ENCODE peak calls at places on chromosomes 6 and 20, in four cellular contexts. H is right atrium auricular region, U is GM06990, C is heart left ventricle. B is an unnamed sample.

GRCh38 chr6:114659513-114659912 is 316.7 kb upstream of the HS3ST5 start:
- DNase-seq in H (no peak), U (no peak), C (no peak), B (no peak)

GRCh38 chr6:12490904-12491571 is 200.9 kb downstream of the EDN1 start:
- DNase-seq in H (no peak), U (no peak), C (no peak), B (no peak)

GRCh38 chr6:52925042-52925441 is 15.5 kb upstream of the GSTA3 start:
- DNase-seq in H (no peak), U (no peak), C (no peak), B (no peak)

GRCh38 chr6:21213492-21213891 is 380.1 kb upstream of the SOX4 start:
- DNase-seq in H (no peak), U (peak; percentile 67), C (no peak), B (no peak)

GRCh38 chr20:61538481-61539265 is 286.6 kb downstream of the CDH4 start:
- DNase-seq in H (no peak), U (no peak), C (no peak), B (no peak)

GRCh38 chr20:37386505-37387201 is 40.7 kb downstream of the SRC start:
- DNase-seq in H (no peak), U (no peak), C (no peak), B (no peak)

GRCh38 chr6:56043076-56043475 is 167.7 kb upstream of the BMP5 start:
- DNase-seq in H (no peak), U (no peak), C (no peak), B (no peak)

GRCh38 chr6:157063176-157063934 is 260.0 kb downstream of the TMEM242 start:
- DNase-seq in H (no peak), U (no peak), C (no peak), B (no peak)

GRCh38 chr6:30685157-30685976 is 1.1 kb downstream of the PPP1R18 start:
- DNase-seq in H (no peak), U (peak; percentile 38), C (no peak), B (no peak)

GRCh38 chr20:47676219-47676721 is 109.0 kb downstream of the SULF2 start:
- DNase-seq in H (no peak), U (no peak), C (no peak), B (no peak)

GRCh38 chr6:11890849-11891248 is 112.2 kb upstream of the ADTRP start:
- DNase-seq in H (no peak), U (no peak), C (no peak), B (no peak)

GRCh38 chr6:10692965-10693538 is 1.4 kb downstream of the C6orf52 start:
- DNase-seq in H (no peak), U (no peak), C (no peak), B (no peak)

GRCh38 chr20:39105551-39105950 is 143.4 kb downstream of the DHX35 start:
- DNase-seq in H (no peak), U (no peak), C (no peak), B (no peak)

GRCh38 chr6:47478233-47479155 is 905 bp downstream of the CD2AP start:
- DNase-seq in H (no peak), U (no peak), C (no peak), B (no peak)

GRCh38 chr6:10617008-10617696 is 77.3 kb downstream of the C6orf52 start:
- DNase-seq in H (no peak), U (no peak), C (peak; percentile 57), B (no peak)

GRCh38 chr6:85450578-85450884 is 648 bp downstream of the NT5E start:
- DNase-seq in H (no peak), U (no peak), C (no peak), B (no peak)

GRCh38 chr6:141641406-141641805 is 491.3 kb upstream of the GJE1 start:
- DNase-seq in H (no peak), U (no peak), C (no peak), B (no peak)

GRCh38 chr20:3171391-3172125 is 1.8 kb downstream of the LZTS3 start:
- DNase-seq in H (no peak), U (no peak), C (no peak), B (no peak)

GRCh38 chr6:27867051-27867940 is 44.9 kb downstream of the OR2B2 start:
- DNase-seq in H (peak; percentile 72), U (peak; percentile 95), C (peak; percentile 51), B (no peak)

GRCh38 chr6:43846556-43846955 is 76.5 kb downstream of the VEGFA start:
- DNase-seq in H (no peak), U (no peak), C (no peak), B (no peak)

GRCh38 chr6:87588756-87589407 is 905 bp downstream of the RARS2 start:
- DNase-seq in H (no peak), U (no peak), C (no peak), B (no peak)

GRCh38 chr6:33670971-33671370 is 40.5 kb downstream of the UQCC2 start:
- DNase-seq in H (no peak), U (no peak), C (no peak), B (no peak)

GRCh38 chr6:136684483-136684882 is 107.8 kb downstream of the MAP3K5 start:
- DNase-seq in H (no peak), U (no peak), C (peak; percentile 29), B (no peak)

GRCh38 chr6:118188561-118188960 is 281.5 kb downstream of the SLC35F1 start:
- DNase-seq in H (no peak), U (no peak), C (no peak), B (no peak)

GRCh38 chr6:38806271-38806670 is 91.2 kb downstream of the DNAH8 start:
- DNase-seq in H (no peak), U (no peak), C (no peak), B (no peak)

GRCh38 chr6:30450908-30451818 is 38.1 kb upstream of the HLA-E start:
- DNase-seq in H (no peak), U (no peak), C (no peak), B (no peak)

DNA sequence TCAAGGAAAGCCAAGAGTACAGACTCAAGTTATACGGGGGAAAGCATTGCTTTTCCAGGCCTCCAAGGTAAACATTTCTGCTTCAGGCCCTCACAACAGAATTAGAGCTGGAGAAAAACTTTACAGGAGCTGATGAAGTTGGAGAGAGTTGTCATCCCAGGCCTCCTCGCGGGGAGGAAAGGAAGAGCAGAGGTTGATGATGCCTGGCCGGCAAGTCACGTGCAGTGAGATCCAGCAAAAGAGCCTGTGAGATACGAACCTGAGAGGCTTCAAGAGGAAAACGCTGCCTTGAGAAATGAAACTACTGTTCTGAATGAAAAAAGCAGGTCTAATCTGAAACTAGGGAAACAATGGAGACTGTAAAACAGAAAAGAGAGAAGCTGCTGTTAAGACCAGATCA is 122.9 kb downstream of the FAM120B start:
- DNase-seq in H (peak; percentile 51), U (no peak), C (no peak), B (no peak)
- TF ChIP-seq CTCF in H (no peak), U (no peak), C (no peak), B (peak; percentile 31)

DNA sequence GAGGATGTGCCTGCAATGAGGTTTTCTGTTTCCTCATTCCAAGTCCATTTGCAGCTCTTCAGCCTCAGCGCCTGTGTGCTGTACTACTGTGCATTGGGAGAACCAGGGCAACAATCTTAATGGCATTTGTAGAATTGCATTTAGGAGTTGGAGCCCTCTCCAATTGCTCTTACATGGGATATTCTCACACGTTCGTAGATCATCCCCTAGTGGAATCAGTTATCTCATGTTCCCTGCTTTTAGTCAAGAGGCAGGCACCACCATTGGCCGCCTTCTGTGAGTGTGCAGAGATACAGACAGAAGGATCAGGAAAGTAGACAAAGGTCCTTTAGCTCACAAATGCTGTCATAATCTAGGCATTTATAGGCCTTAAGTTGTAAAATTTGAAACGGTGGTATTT is 84.2 kb upstream of the RGS17 start:
- DNase-seq in H (no peak), U (no peak), C (no peak), B (no peak)
- TF ChIP-seq CTCF in H (no peak), U (no peak), C (no peak), B (peak; percentile 23)

DNA sequence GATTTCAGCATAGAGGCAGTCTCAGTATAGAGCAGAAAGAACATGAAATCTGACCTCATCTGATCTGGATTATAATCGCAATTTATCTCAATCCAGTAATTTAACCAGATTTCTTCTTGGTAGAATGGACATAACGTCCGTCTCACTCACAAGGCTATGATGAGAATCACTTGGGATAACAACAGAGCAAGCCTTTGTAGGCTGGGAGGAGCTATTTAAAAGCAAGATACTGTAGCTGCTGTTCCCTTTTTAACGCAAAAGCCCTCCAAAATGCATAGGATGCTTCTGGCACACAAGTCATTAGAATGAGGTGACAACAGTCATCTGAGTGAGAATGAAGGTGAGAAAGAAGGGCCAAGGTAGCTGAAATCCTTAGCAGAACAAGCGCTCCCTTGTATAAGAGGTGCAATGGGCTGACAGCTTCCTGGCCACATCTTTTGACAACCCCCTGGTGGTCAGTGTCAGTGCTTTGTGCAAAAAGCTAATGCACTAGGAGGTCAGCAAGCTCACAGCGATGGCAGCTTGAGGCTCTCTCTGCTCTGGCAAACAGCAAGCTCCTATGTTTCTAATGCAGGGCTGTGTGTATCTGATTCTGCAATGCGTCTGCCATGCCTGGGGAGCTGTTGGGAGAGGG is 16.4 kb downstream of the METTL24 start:
- DNase-seq in H (no peak), U (no peak), C (no peak), B (no peak)
- TF ChIP-seq CTCF in H (no peak), U (peak; percentile 38), C (no peak), B (peak; percentile 67)

GRCh38 chr20:4173142-4173541 is 157.8 kb upstream of the RNF24 start:
- DNase-seq in H (no peak), U (no peak), C (no peak), B (no peak)
- TF ChIP-seq CTCF in H (no peak), U (no peak), C (no peak), B (no peak)

GRCh38 chr6:130366011-130366963 is at the start of gene TMEM200A:
- DNase-seq in H (no peak), U (peak; percentile 28), C (peak; percentile 26), B (no peak)
- TF ChIP-seq CTCF in H (no peak), U (no peak), C (no peak), B (no peak)

GRCh38 chr6:23036401-23036983 is 467.1 kb downstream of the HDGFL1 start:
- DNase-seq in H (no peak), U (no peak), C (no peak), B (no peak)

GRCh38 chr6:23027281-23027680 is 457.9 kb downstream of the HDGFL1 start:
- DNase-seq in H (no peak), U (no peak), C (no peak), B (no peak)

GRCh38 chr6:23031986-23032385 is 462.6 kb downstream of the HDGFL1 start:
- DNase-seq in H (no peak), U (no peak), C (no peak), B (no peak)
- TF ChIP-seq CTCF in H (no peak), U (no peak), C (no peak), B (no peak)

B was measured in epithelial cell of proximal tubule.